ENCODE peak calls at places on chromosomes 13 and 19, in five cellular contexts. X is HFFc6; N is NCI-H1417; R is nucleus accumbens; C is activated T-cell treated with anti-CD3 and anti-CD28 coated beads, Interleukin-2, amount 50 U/mL, for 72 hours. J is an unnamed sample.

GRCh38 chr13:81762449-81762848 is 1421.5 kb upstream of the SPRY2 start:
- DNase-seq in X (no peak), C (no peak), N (no peak), R (no peak), J (no peak)

GRCh38 chr19:10230904-10231623 is at the start of gene S1PR2:
- DNase-seq in X (peak), N (peak), C (peak), R (peak), J (peak)

GRCh38 chr13:83881917-83882625 is at the start of gene SLITRK1:
- DNase-seq in X (peak), R (peak), C (peak), N (peak), J (no peak)

GRCh38 chr19:1424182-1424955 is 13.8 kb upstream of the RPS15 start:
- DNase-seq in C (no peak), N (no peak), R (no peak), X (no peak), J (no peak)

GRCh38 chr19:13846533-13847032 is 30.4 kb upstream of the NANOS3 start:
- DNase-seq in N (peak), R (peak), X (peak), C (peak), J (peak)

GRCh38 chr13:39362652-39363390 is 240.2 kb downstream of the LHFPL6 start:
- DNase-seq in R (no peak), C (no peak), X (no peak), N (no peak), J (no peak)

GRCh38 chr13:53694814-53695533 is 666.4 kb downstream of the OLFM4 start:
- DNase-seq in R (no peak), C (no peak), N (no peak), X (no peak), J (no peak)

GRCh38 chr19:35140898-35141626 is 2.0 kb upstream of the FXYD7 start:
- DNase-seq in N (peak), X (peak), C (peak), R (peak), J (peak)

GRCh38 chr19:10118960-10119359 is 739 bp downstream of the EIF3G start:
- DNase-seq in X (no peak), N (no peak), C (no peak), R (no peak), J (no peak)

GRCh38 chr13:34076943-34077703 is 259.2 kb downstream of the RFC3 start:
- DNase-seq in N (peak), R (no peak), C (no peak), X (peak), J (no peak)

GRCh38 chr19:47274891-47275865 is 493 bp downstream of the INAFM1 start:
- DNase-seq in N (peak), X (no peak), C (no peak), R (no peak), J (no peak)

GRCh38 chr19:13843104-13843921 is 33.6 kb upstream of the NANOS3 start:
- DNase-seq in C (no peak), R (no peak), X (no peak), N (peak), J (no peak)

GRCh38 chr13:103859952-103860351 is 793.7 kb upstream of the SLC10A2 start:
- DNase-seq in R (no peak), C (no peak), N (no peak), X (no peak), J (peak)

GRCh38 chr19:48872884-48873475 is 759 bp downstream of the PPP1R15A start:
- DNase-seq in N (peak), X (peak), R (peak), C (peak), J (peak)

GRCh38 chr19:44869728-44870470 is 21.2 kb upstream of the TOMM40 start:
- DNase-seq in N (no peak), R (no peak), X (no peak), C (no peak), J (peak)

GRCh38 chr13:112441779-112442310 is 65.7 kb downstream of the SPACA7 start:
- DNase-seq in R (no peak), N (no peak), X (no peak), C (no peak), J (no peak)

GRCh38 chr13:52600666-52601065 is 41.6 kb upstream of the HNRNPA1L2 start:
- DNase-seq in C (no peak), R (no peak), X (no peak), N (peak), J (no peak)

GRCh38 chr19:39428309-39429112 is 7.2 kb downstream of the RPS16 start:
- DNase-seq in X (peak), R (no peak), N (no peak), C (no peak), J (no peak)

GRCh38 chr19:4678881-4679379 is 8.8 kb upstream of the MYDGF start:
- DNase-seq in R (no peak), X (no peak), C (no peak), N (no peak), J (no peak)

GRCh38 chr19:12664406-12665280 is 1.9 kb downstream of the MAN2B1 start:
- DNase-seq in N (no peak), C (no peak), X (no peak), R (no peak), J (no peak)

GRCh38 chr13:110913911-110914292 is 967 bp downstream of the ANKRD10 start:
- DNase-seq in X (no peak), C (no peak), N (no peak), R (no peak), J (no peak)

GRCh38 chr13:101565327-101565726 is 112.9 kb downstream of the ITGBL1 start:
- DNase-seq in N (no peak), X (no peak), C (no peak), R (no peak), J (no peak)